ENCODE peak calls at places on chromosome X, in eight cellular contexts. One of them, this sample, is unnamed.

GRCh38 chrX:77087529-77088169 is 359.5 kb upstream of the FGF16 start:
- DNase-seq in GM12878: no peak
- DNase-seq in adrenal gland: peak
- DNase-seq in AG09319: no peak
- DNase-seq in Calu3: no peak
- DNase-seq in esophagus squamous epithelium: no peak
- DNase-seq in suprapubic skin: no peak
- DNase-seq in fibroblast of lung: peak
- DNase-seq in this sample: no peak

GRCh38 chrX:3576886-3577516 is 136.4 kb downstream of the PRKX start:
- DNase-seq in GM12878: no peak
- DNase-seq in adrenal gland: no peak
- DNase-seq in AG09319: peak
- DNase-seq in Calu3: no peak
- DNase-seq in esophagus squamous epithelium: no peak
- DNase-seq in suprapubic skin: no peak
- DNase-seq in fibroblast of lung: peak
- DNase-seq in this sample: peak

GRCh38 chrX:57641338-57641737 is 38.7 kb downstream of the NLRP2B start:
- DNase-seq in GM12878: no peak
- DNase-seq in adrenal gland: no peak
- DNase-seq in AG09319: no peak
- DNase-seq in Calu3: no peak
- DNase-seq in esophagus squamous epithelium: no peak
- DNase-seq in suprapubic skin: no peak
- DNase-seq in fibroblast of lung: no peak
- DNase-seq in this sample: no peak

GRCh38 chrX:70262952-70263567 is 3.1 kb upstream of the P2RY4 start:
- DNase-seq in GM12878: no peak
- DNase-seq in adrenal gland: peak
- DNase-seq in AG09319: no peak
- DNase-seq in Calu3: peak
- DNase-seq in esophagus squamous epithelium: no peak
- DNase-seq in suprapubic skin: no peak
- DNase-seq in fibroblast of lung: peak
- DNase-seq in this sample: peak

GRCh38 chrX:18676050-18676449 is 4.1 kb upstream of the RS1 start:
- DNase-seq in GM12878: no peak
- DNase-seq in adrenal gland: no peak
- DNase-seq in AG09319: no peak
- DNase-seq in Calu3: no peak
- DNase-seq in esophagus squamous epithelium: no peak
- DNase-seq in suprapubic skin: no peak
- DNase-seq in fibroblast of lung: no peak
- DNase-seq in this sample: no peak

GRCh38 chrX:45077748-45078424 is 122.8 kb downstream of the DIPK2B start:
- DNase-seq in GM12878: peak
- DNase-seq in adrenal gland: no peak
- DNase-seq in AG09319: no peak
- DNase-seq in Calu3: no peak
- DNase-seq in esophagus squamous epithelium: no peak
- DNase-seq in suprapubic skin: no peak
- DNase-seq in fibroblast of lung: no peak
- DNase-seq in this sample: no peak

GRCh38 chrX:121307441-121307840 is 260.0 kb downstream of the GLUD2 start:
- DNase-seq in GM12878: peak
- DNase-seq in adrenal gland: no peak
- DNase-seq in AG09319: no peak
- DNase-seq in Calu3: no peak
- DNase-seq in esophagus squamous epithelium: no peak
- DNase-seq in suprapubic skin: no peak
- DNase-seq in fibroblast of lung: no peak
- DNase-seq in this sample: no peak

GRCh38 chrX:53440631-53441517 is 6.7 kb upstream of the HSD17B10 start:
- DNase-seq in GM12878: no peak
- DNase-seq in adrenal gland: peak
- DNase-seq in AG09319: no peak
- DNase-seq in Calu3: peak
- DNase-seq in esophagus squamous epithelium: peak
- DNase-seq in suprapubic skin: peak
- DNase-seq in fibroblast of lung: peak
- DNase-seq in this sample: peak

GRCh38 chrX:155966876-155967275 is 30.6 kb upstream of the IL9R start:
- DNase-seq in GM12878: peak
- DNase-seq in adrenal gland: peak
- DNase-seq in AG09319: no peak
- DNase-seq in Calu3: peak
- DNase-seq in esophagus squamous epithelium: no peak
- DNase-seq in suprapubic skin: no peak
- DNase-seq in fibroblast of lung: no peak
- DNase-seq in this sample: peak

GRCh38 chrX:140983730-140984129 is 18.7 kb upstream of the SPANXB1 start:
- DNase-seq in GM12878: no peak
- DNase-seq in adrenal gland: no peak
- DNase-seq in AG09319: no peak
- DNase-seq in Calu3: no peak
- DNase-seq in esophagus squamous epithelium: no peak
- DNase-seq in suprapubic skin: no peak
- DNase-seq in fibroblast of lung: no peak
- DNase-seq in this sample: no peak

GRCh38 chrX:102976793-102977495 is 39.9 kb downstream of the RAB40AL start:
- DNase-seq in GM12878: no peak
- DNase-seq in adrenal gland: no peak
- DNase-seq in AG09319: peak
- DNase-seq in Calu3: no peak
- DNase-seq in esophagus squamous epithelium: no peak
- DNase-seq in suprapubic skin: no peak
- DNase-seq in fibroblast of lung: peak
- DNase-seq in this sample: peak

GRCh38 chrX:14598330-14598729 is 69.0 kb downstream of the GLRA2 start:
- DNase-seq in GM12878: no peak
- DNase-seq in adrenal gland: no peak
- DNase-seq in AG09319: no peak
- DNase-seq in Calu3: no peak
- DNase-seq in esophagus squamous epithelium: no peak
- DNase-seq in suprapubic skin: no peak
- DNase-seq in fibroblast of lung: no peak
- DNase-seq in this sample: no peak

GRCh38 chrX:72554448-72555140 is 18.0 kb downstream of the HDAC8 start:
- DNase-seq in GM12878: no peak
- DNase-seq in adrenal gland: no peak
- DNase-seq in AG09319: no peak
- DNase-seq in Calu3: peak
- DNase-seq in esophagus squamous epithelium: no peak
- DNase-seq in suprapubic skin: no peak
- DNase-seq in fibroblast of lung: no peak
- DNase-seq in this sample: no peak

GRCh38 chrX:115609621-115610020 is 48.6 kb downstream of the PLS3 start:
- DNase-seq in GM12878: no peak
- DNase-seq in adrenal gland: no peak
- DNase-seq in AG09319: no peak
- DNase-seq in Calu3: no peak
- DNase-seq in esophagus squamous epithelium: no peak
- DNase-seq in suprapubic skin: no peak
- DNase-seq in fibroblast of lung: no peak
- DNase-seq in this sample: no peak

GRCh38 chrX:51860679-51861078 is 32.7 kb upstream of the MAGED1 start:
- DNase-seq in GM12878: no peak
- DNase-seq in adrenal gland: peak
- DNase-seq in AG09319: peak
- DNase-seq in Calu3: peak
- DNase-seq in esophagus squamous epithelium: no peak
- DNase-seq in suprapubic skin: no peak
- DNase-seq in fibroblast of lung: peak
- DNase-seq in this sample: peak

GRCh38 chrX:16836371-16836770 is 33.8 kb downstream of the RBBP7 start:
- DNase-seq in GM12878: no peak
- DNase-seq in adrenal gland: peak
- DNase-seq in AG09319: no peak
- DNase-seq in Calu3: peak
- DNase-seq in esophagus squamous epithelium: no peak
- DNase-seq in suprapubic skin: no peak
- DNase-seq in fibroblast of lung: peak
- DNase-seq in this sample: peak

GRCh38 chrX:117215683-117216082 is 752.9 kb upstream of the CT83 start:
- DNase-seq in GM12878: no peak
- DNase-seq in adrenal gland: no peak
- DNase-seq in AG09319: no peak
- DNase-seq in Calu3: no peak
- DNase-seq in esophagus squamous epithelium: no peak
- DNase-seq in suprapubic skin: no peak
- DNase-seq in fibroblast of lung: no peak
- DNase-seq in this sample: no peak

GRCh38 chrX:140712413-140713173 is 3.0 kb downstream of the LINC00632 start:
- DNase-seq in GM12878: no peak
- DNase-seq in adrenal gland: peak
- DNase-seq in AG09319: no peak
- DNase-seq in Calu3: no peak
- DNase-seq in esophagus squamous epithelium: no peak
- DNase-seq in suprapubic skin: peak
- DNase-seq in fibroblast of lung: peak
- DNase-seq in this sample: peak

GRCh38 chrX:154490021-154490413 is 412 bp downstream of the SLC10A3 start:
- DNase-seq in GM12878: no peak
- DNase-seq in adrenal gland: peak
- DNase-seq in AG09319: no peak
- DNase-seq in Calu3: no peak
- DNase-seq in esophagus squamous epithelium: no peak
- DNase-seq in suprapubic skin: peak
- DNase-seq in fibroblast of lung: peak
- DNase-seq in this sample: peak

GRCh38 chrX:71282514-71283408 is 674 bp upstream of the NONO start:
- DNase-seq in GM12878: no peak
- DNase-seq in adrenal gland: no peak
- DNase-seq in AG09319: no peak
- DNase-seq in Calu3: no peak
- DNase-seq in esophagus squamous epithelium: no peak
- DNase-seq in suprapubic skin: no peak
- DNase-seq in fibroblast of lung: no peak
- DNase-seq in this sample: no peak

GRCh38 chrX:131821945-131822622 is 201.0 kb upstream of the STK26 start:
- DNase-seq in GM12878: peak
- DNase-seq in adrenal gland: no peak
- DNase-seq in AG09319: peak
- DNase-seq in Calu3: no peak
- DNase-seq in esophagus squamous epithelium: peak
- DNase-seq in suprapubic skin: peak
- DNase-seq in fibroblast of lung: no peak
- DNase-seq in this sample: no peak

GRCh38 chrX:1442724-1443367 is 9.9 kb downstream of the ASMTL start:
- DNase-seq in GM12878: no peak
- DNase-seq in adrenal gland: no peak
- DNase-seq in AG09319: no peak
- DNase-seq in Calu3: no peak
- DNase-seq in esophagus squamous epithelium: no peak
- DNase-seq in suprapubic skin: peak
- DNase-seq in fibroblast of lung: no peak
- DNase-seq in this sample: no peak

GRCh38 chrX:17860179-17860780 is 818 bp downstream of the RAI2 start:
- DNase-seq in GM12878: no peak
- DNase-seq in adrenal gland: peak
- DNase-seq in AG09319: no peak
- DNase-seq in Calu3: no peak
- DNase-seq in esophagus squamous epithelium: no peak
- DNase-seq in suprapubic skin: no peak
- DNase-seq in fibroblast of lung: no peak
- DNase-seq in this sample: no peak

GRCh38 chrX:71953946-71954345 is 43.3 kb downstream of the NHSL2 start:
- DNase-seq in GM12878: no peak
- DNase-seq in adrenal gland: no peak
- DNase-seq in AG09319: no peak
- DNase-seq in Calu3: no peak
- DNase-seq in esophagus squamous epithelium: no peak
- DNase-seq in suprapubic skin: no peak
- DNase-seq in fibroblast of lung: no peak
- DNase-seq in this sample: no peak

GRCh38 chrX:55907968-55908607 is 190.5 kb downstream of the RRAGB start:
- DNase-seq in GM12878: no peak
- DNase-seq in adrenal gland: peak
- DNase-seq in AG09319: no peak
- DNase-seq in Calu3: peak
- DNase-seq in esophagus squamous epithelium: no peak
- DNase-seq in suprapubic skin: no peak
- DNase-seq in fibroblast of lung: peak
- DNase-seq in this sample: no peak

GRCh38 chrX:49163555-49164419 is 1.2 kb downstream of the MAGIX start:
- DNase-seq in GM12878: peak
- DNase-seq in adrenal gland: peak
- DNase-seq in AG09319: peak
- DNase-seq in Calu3: peak
- DNase-seq in esophagus squamous epithelium: no peak
- DNase-seq in suprapubic skin: peak
- DNase-seq in fibroblast of lung: peak
- DNase-seq in this sample: peak
- TF ChIP-seq CTCF in GM12878: peak
- TF ChIP-seq CTCF in adrenal gland: peak
- TF ChIP-seq CTCF in AG09319: peak
- TF ChIP-seq CTCF in Calu3: peak
- TF ChIP-seq CTCF in esophagus squamous epithelium: peak
- TF ChIP-seq CTCF in suprapubic skin: peak
- TF ChIP-seq CTCF in fibroblast of lung: peak
- TF ChIP-seq CTCF in this sample: peak

GRCh38 chrX:100895365-100896075 is 21.4 kb upstream of the NOX1 start:
- DNase-seq in GM12878: no peak
- DNase-seq in adrenal gland: peak
- DNase-seq in AG09319: no peak
- DNase-seq in Calu3: peak
- DNase-seq in esophagus squamous epithelium: no peak
- DNase-seq in suprapubic skin: no peak
- DNase-seq in fibroblast of lung: peak
- DNase-seq in this sample: peak
- TF ChIP-seq CTCF in GM12878: peak
- TF ChIP-seq CTCF in adrenal gland: peak
- TF ChIP-seq CTCF in AG09319: peak
- TF ChIP-seq CTCF in Calu3: peak
- TF ChIP-seq CTCF in esophagus squamous epithelium: no peak
- TF ChIP-seq CTCF in suprapubic skin: no peak
- TF ChIP-seq CTCF in fibroblast of lung: peak
- TF ChIP-seq CTCF in this sample: peak

DNA sequence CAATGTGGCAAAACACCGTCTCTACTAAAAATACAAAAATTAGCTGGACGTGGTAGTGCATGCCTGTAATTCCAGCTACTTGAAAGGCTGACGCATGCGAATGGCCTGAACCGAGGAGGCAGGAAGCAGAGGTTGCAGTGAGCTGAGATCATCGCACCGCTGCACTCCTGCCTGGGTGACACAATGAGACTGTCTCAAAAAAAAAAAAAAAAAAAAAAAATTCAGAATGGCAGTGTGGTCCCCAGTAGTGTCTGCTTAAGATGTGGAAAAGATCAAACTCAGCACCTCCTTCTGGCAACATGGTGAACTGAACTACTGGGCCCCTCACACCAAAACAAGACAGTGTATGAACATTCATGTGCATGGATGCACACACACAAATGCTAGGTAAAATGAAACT is 32.2 kb downstream of the SMS start:
- DNase-seq in GM12878: no peak
- DNase-seq in adrenal gland: no peak
- DNase-seq in AG09319: no peak
- DNase-seq in Calu3: peak
- DNase-seq in esophagus squamous epithelium: no peak
- DNase-seq in suprapubic skin: no peak
- DNase-seq in fibroblast of lung: peak
- DNase-seq in this sample: peak
- TF ChIP-seq CTCF in GM12878: no peak
- TF ChIP-seq CTCF in adrenal gland: no peak
- TF ChIP-seq CTCF in AG09319: no peak
- TF ChIP-seq CTCF in Calu3: no peak
- TF ChIP-seq CTCF in esophagus squamous epithelium: no peak
- TF ChIP-seq CTCF in suprapubic skin: no peak
- TF ChIP-seq CTCF in fibroblast of lung: no peak
- TF ChIP-seq CTCF in this sample: peak

GRCh38 chrX:145825896-145826295 is 8.3 kb downstream of the SLITRK2 start:
- DNase-seq in GM12878: no peak
- DNase-seq in adrenal gland: peak
- DNase-seq in AG09319: no peak
- DNase-seq in Calu3: peak
- DNase-seq in esophagus squamous epithelium: no peak
- DNase-seq in suprapubic skin: no peak
- DNase-seq in fibroblast of lung: peak
- DNase-seq in this sample: peak
- TF ChIP-seq CTCF in GM12878: no peak
- TF ChIP-seq CTCF in adrenal gland: peak
- TF ChIP-seq CTCF in AG09319: no peak
- TF ChIP-seq CTCF in Calu3: no peak
- TF ChIP-seq CTCF in esophagus squamous epithelium: no peak
- TF ChIP-seq CTCF in suprapubic skin: no peak
- TF ChIP-seq CTCF in fibroblast of lung: no peak
- TF ChIP-seq CTCF in this sample: no peak